ENCODE peak calls at places on chromosomes 4 and X, in eight cellular contexts. C, N, T, Z, B, R, J and Y are unnamed samples.

GRCh38 chr4:86927843-86928395 is 6.9 kb upstream of the AFF1 start:
- DNase-seq in N (no peak), T (peak), B (peak), R (no peak), J (no peak), C (peak), Z (no peak), Y (no peak)

GRCh38 chrX:9117851-9118250 is 83.9 kb upstream of the FAM9B start:
- DNase-seq in J (no peak), T (no peak), B (peak), R (no peak), N (no peak), C (peak), Z (no peak), Y (no peak)

GRCh38 chr4:122313001-122313400 is 65.8 kb upstream of the ADAD1 start:
- DNase-seq in Z (no peak), T (peak), C (no peak), N (no peak), B (no peak), J (no peak), R (no peak), Y (no peak)

GRCh38 chr4:1052231-1052671 is 40.8 kb downstream of the FGFRL1 start:
- DNase-seq in T (no peak), B (no peak), N (no peak), Z (no peak), C (no peak), R (no peak), J (no peak), Y (peak)

GRCh38 chrX:134868766-134869495 is 121.9 kb upstream of the SMIM10 start:
- DNase-seq in C (peak), B (peak), R (no peak), J (no peak), T (peak), N (no peak), Z (no peak), Y (no peak)

GRCh38 chr4:123997116-123997515 is 600.5 kb downstream of the SPRY1 start:
- DNase-seq in B (no peak), N (no peak), T (no peak), R (no peak), C (no peak), J (no peak), Z (no peak), Y (no peak)

GRCh38 chr4:82136161-82136801 is 237.5 kb downstream of the HNRNPD start:
- DNase-seq in R (no peak), C (no peak), T (no peak), B (no peak), J (no peak), Z (no peak), N (no peak), Y (peak)

GRCh38 chr4:169268951-169269781 is 1.6 kb downstream of the SH3RF1 start:
- DNase-seq in C (peak), N (no peak), Z (no peak), B (peak), J (no peak), R (no peak), T (peak), Y (no peak)